ENCODE peak calls at places on chromosomes 1 and 21, in nine cellular contexts. One of them, this sample, is unnamed.
A peak's percentile ranks its signal among the peaks of the same experiment; 100 is the strongest.

GRCh38 chr1:47477595-47478080 is 39.8 kb downstream of the FOXD2 start:
- DNase-seq in stimulated activated CD4-positive, alpha-beta T cell treated with anti-CD3 and anti-CD28 coated beads, Interleukin-12 subunit alpha, Interleukin-12 subunit beta, amount 100 ng/mL, for 48 hours: no peak
- DNase-seq in left ventricle myocardium inferior: no peak
- DNase-seq in RWPE1: peak; percentile 40
- DNase-seq in stimulated activated CD8-positive, alpha-beta memory T cell treated with anti-CD3 and anti-CD28 coated beads, Interleukin-7, amount 100 ng/mL, for 1 hour: no peak
- DNase-seq in NCI-H2081 treated with DMSO at 0.1 percent for 48 hours: no peak
- DNase-seq in NCI-H1930: no peak
- DNase-seq in activated T-helper 1 cell treated with anti-CD3 and anti-CD28 coated beads, Interleukin-2, amount 50 U/mL, for 16 hours: no peak
- DNase-seq in NCI-H1105 treated with DMSO at 0.1 percent for 48 hours: no peak
- DNase-seq in this sample: no peak

GRCh38 chr1:157095091-157095490 is 4.5 kb downstream of the ETV3L start:
- DNase-seq in left ventricle myocardium inferior: no peak
- DNase-seq in RWPE1: no peak
- DNase-seq in stimulated activated CD8-positive, alpha-beta memory T cell treated with anti-CD3 and anti-CD28 coated beads, Interleukin-7, amount 100 ng/mL, for 1 hour: no peak
- DNase-seq in activated T-helper 1 cell treated with anti-CD3 and anti-CD28 coated beads, Interleukin-2, amount 50 U/mL, for 16 hours: no peak
- DNase-seq in stimulated activated CD4-positive, alpha-beta T cell treated with anti-CD3 and anti-CD28 coated beads, Interleukin-12 subunit alpha, Interleukin-12 subunit beta, amount 100 ng/mL, for 48 hours: no peak
- DNase-seq in NCI-H1930: no peak
- DNase-seq in NCI-H2081 treated with DMSO at 0.1 percent for 48 hours: no peak
- DNase-seq in NCI-H1105 treated with DMSO at 0.1 percent for 48 hours: no peak
- DNase-seq in this sample: no peak

GRCh38 chr1:94612555-94613204 is 71.1 kb upstream of the F3 start:
- DNase-seq in left ventricle myocardium inferior: no peak
- DNase-seq in RWPE1: no peak
- DNase-seq in NCI-H2081 treated with DMSO at 0.1 percent for 48 hours: no peak
- DNase-seq in stimulated activated CD8-positive, alpha-beta memory T cell treated with anti-CD3 and anti-CD28 coated beads, Interleukin-7, amount 100 ng/mL, for 1 hour: no peak
- DNase-seq in stimulated activated CD4-positive, alpha-beta T cell treated with anti-CD3 and anti-CD28 coated beads, Interleukin-12 subunit alpha, Interleukin-12 subunit beta, amount 100 ng/mL, for 48 hours: no peak
- DNase-seq in NCI-H1930: no peak
- DNase-seq in NCI-H1105 treated with DMSO at 0.1 percent for 48 hours: no peak
- DNase-seq in activated T-helper 1 cell treated with anti-CD3 and anti-CD28 coated beads, Interleukin-2, amount 50 U/mL, for 16 hours: no peak
- DNase-seq in this sample: no peak

GRCh38 chr1:81733465-81733864 is 67.3 kb upstream of the ADGRL2 start:
- DNase-seq in stimulated activated CD4-positive, alpha-beta T cell treated with anti-CD3 and anti-CD28 coated beads, Interleukin-12 subunit alpha, Interleukin-12 subunit beta, amount 100 ng/mL, for 48 hours: no peak
- DNase-seq in activated T-helper 1 cell treated with anti-CD3 and anti-CD28 coated beads, Interleukin-2, amount 50 U/mL, for 16 hours: no peak
- DNase-seq in NCI-H1105 treated with DMSO at 0.1 percent for 48 hours: no peak
- DNase-seq in stimulated activated CD8-positive, alpha-beta memory T cell treated with anti-CD3 and anti-CD28 coated beads, Interleukin-7, amount 100 ng/mL, for 1 hour: no peak
- DNase-seq in RWPE1: no peak
- DNase-seq in NCI-H1930: no peak
- DNase-seq in NCI-H2081 treated with DMSO at 0.1 percent for 48 hours: no peak
- DNase-seq in left ventricle myocardium inferior: no peak
- DNase-seq in this sample: no peak

GRCh38 chr1:229237320-229237719 is 33.6 kb upstream of the RAB4A start:
- DNase-seq in NCI-H1930: no peak
- DNase-seq in RWPE1: no peak
- DNase-seq in activated T-helper 1 cell treated with anti-CD3 and anti-CD28 coated beads, Interleukin-2, amount 50 U/mL, for 16 hours: no peak
- DNase-seq in NCI-H2081 treated with DMSO at 0.1 percent for 48 hours: no peak
- DNase-seq in left ventricle myocardium inferior: no peak
- DNase-seq in stimulated activated CD8-positive, alpha-beta memory T cell treated with anti-CD3 and anti-CD28 coated beads, Interleukin-7, amount 100 ng/mL, for 1 hour: no peak
- DNase-seq in stimulated activated CD4-positive, alpha-beta T cell treated with anti-CD3 and anti-CD28 coated beads, Interleukin-12 subunit alpha, Interleukin-12 subunit beta, amount 100 ng/mL, for 48 hours: no peak
- DNase-seq in NCI-H1105 treated with DMSO at 0.1 percent for 48 hours: peak; percentile 1
- DNase-seq in this sample: no peak

GRCh38 chr21:31110430-31110829 is 72.2 kb upstream of the KRTAP19-8 start:
- DNase-seq in left ventricle myocardium inferior: no peak
- DNase-seq in activated T-helper 1 cell treated with anti-CD3 and anti-CD28 coated beads, Interleukin-2, amount 50 U/mL, for 16 hours: no peak
- DNase-seq in stimulated activated CD4-positive, alpha-beta T cell treated with anti-CD3 and anti-CD28 coated beads, Interleukin-12 subunit alpha, Interleukin-12 subunit beta, amount 100 ng/mL, for 48 hours: no peak
- DNase-seq in RWPE1: no peak
- DNase-seq in NCI-H1105 treated with DMSO at 0.1 percent for 48 hours: no peak
- DNase-seq in stimulated activated CD8-positive, alpha-beta memory T cell treated with anti-CD3 and anti-CD28 coated beads, Interleukin-7, amount 100 ng/mL, for 1 hour: no peak
- DNase-seq in NCI-H1930: no peak
- DNase-seq in NCI-H2081 treated with DMSO at 0.1 percent for 48 hours: no peak
- DNase-seq in this sample: no peak

GRCh38 chr1:53485478-53486394 is 26.5 kb downstream of the DMRTB1 start:
- DNase-seq in NCI-H2081 treated with DMSO at 0.1 percent for 48 hours: no peak
- DNase-seq in NCI-H1105 treated with DMSO at 0.1 percent for 48 hours: peak; percentile 76
- DNase-seq in stimulated activated CD8-positive, alpha-beta memory T cell treated with anti-CD3 and anti-CD28 coated beads, Interleukin-7, amount 100 ng/mL, for 1 hour: peak; percentile 28
- DNase-seq in NCI-H1930: peak; percentile 67
- DNase-seq in activated T-helper 1 cell treated with anti-CD3 and anti-CD28 coated beads, Interleukin-2, amount 50 U/mL, for 16 hours: peak; percentile 26
- DNase-seq in left ventricle myocardium inferior: peak; percentile 77
- DNase-seq in RWPE1: peak; percentile 78
- DNase-seq in stimulated activated CD4-positive, alpha-beta T cell treated with anti-CD3 and anti-CD28 coated beads, Interleukin-12 subunit alpha, Interleukin-12 subunit beta, amount 100 ng/mL, for 48 hours: peak; percentile 55
- DNase-seq in this sample: peak; percentile 80

GRCh38 chr1:12448746-12449177 is 169.2 kb downstream of the DHRS3 start:
- DNase-seq in NCI-H1105 treated with DMSO at 0.1 percent for 48 hours: no peak
- DNase-seq in stimulated activated CD4-positive, alpha-beta T cell treated with anti-CD3 and anti-CD28 coated beads, Interleukin-12 subunit alpha, Interleukin-12 subunit beta, amount 100 ng/mL, for 48 hours: no peak
- DNase-seq in NCI-H2081 treated with DMSO at 0.1 percent for 48 hours: no peak
- DNase-seq in stimulated activated CD8-positive, alpha-beta memory T cell treated with anti-CD3 and anti-CD28 coated beads, Interleukin-7, amount 100 ng/mL, for 1 hour: no peak
- DNase-seq in activated T-helper 1 cell treated with anti-CD3 and anti-CD28 coated beads, Interleukin-2, amount 50 U/mL, for 16 hours: no peak
- DNase-seq in NCI-H1930: no peak
- DNase-seq in left ventricle myocardium inferior: no peak
- DNase-seq in RWPE1: no peak
- DNase-seq in this sample: peak; percentile 60

GRCh38 chr1:82589588-82589987 is 788.9 kb downstream of the ADGRL2 start:
- DNase-seq in activated T-helper 1 cell treated with anti-CD3 and anti-CD28 coated beads, Interleukin-2, amount 50 U/mL, for 16 hours: no peak
- DNase-seq in NCI-H2081 treated with DMSO at 0.1 percent for 48 hours: no peak
- DNase-seq in stimulated activated CD4-positive, alpha-beta T cell treated with anti-CD3 and anti-CD28 coated beads, Interleukin-12 subunit alpha, Interleukin-12 subunit beta, amount 100 ng/mL, for 48 hours: no peak
- DNase-seq in RWPE1: no peak
- DNase-seq in left ventricle myocardium inferior: no peak
- DNase-seq in NCI-H1105 treated with DMSO at 0.1 percent for 48 hours: no peak
- DNase-seq in NCI-H1930: no peak
- DNase-seq in stimulated activated CD8-positive, alpha-beta memory T cell treated with anti-CD3 and anti-CD28 coated beads, Interleukin-7, amount 100 ng/mL, for 1 hour: no peak
- DNase-seq in this sample: no peak

GRCh38 chr1:174998569-174999215 is 1.1 kb upstream of the CACYBP start:
- DNase-seq in left ventricle myocardium inferior: no peak
- DNase-seq in NCI-H1105 treated with DMSO at 0.1 percent for 48 hours: peak; percentile 88
- DNase-seq in RWPE1: peak; percentile 70
- DNase-seq in NCI-H1930: peak; percentile 70
- DNase-seq in stimulated activated CD4-positive, alpha-beta T cell treated with anti-CD3 and anti-CD28 coated beads, Interleukin-12 subunit alpha, Interleukin-12 subunit beta, amount 100 ng/mL, for 48 hours: no peak
- DNase-seq in stimulated activated CD8-positive, alpha-beta memory T cell treated with anti-CD3 and anti-CD28 coated beads, Interleukin-7, amount 100 ng/mL, for 1 hour: no peak
- DNase-seq in activated T-helper 1 cell treated with anti-CD3 and anti-CD28 coated beads, Interleukin-2, amount 50 U/mL, for 16 hours: peak; percentile 8
- DNase-seq in NCI-H2081 treated with DMSO at 0.1 percent for 48 hours: peak; percentile 66
- DNase-seq in this sample: no peak

GRCh38 chr1:206002833-206003532 is at the start of gene RAB7B:
- DNase-seq in RWPE1: peak; percentile 94
- DNase-seq in stimulated activated CD8-positive, alpha-beta memory T cell treated with anti-CD3 and anti-CD28 coated beads, Interleukin-7, amount 100 ng/mL, for 1 hour: no peak
- DNase-seq in left ventricle myocardium inferior: peak; percentile 64
- DNase-seq in stimulated activated CD4-positive, alpha-beta T cell treated with anti-CD3 and anti-CD28 coated beads, Interleukin-12 subunit alpha, Interleukin-12 subunit beta, amount 100 ng/mL, for 48 hours: no peak
- DNase-seq in NCI-H1930: no peak
- DNase-seq in NCI-H2081 treated with DMSO at 0.1 percent for 48 hours: no peak
- DNase-seq in activated T-helper 1 cell treated with anti-CD3 and anti-CD28 coated beads, Interleukin-2, amount 50 U/mL, for 16 hours: no peak
- DNase-seq in NCI-H1105 treated with DMSO at 0.1 percent for 48 hours: no peak
- DNase-seq in this sample: peak; percentile 87

GRCh38 chr1:190043655-190044054 is 434.0 kb downstream of the BRINP3 start:
- DNase-seq in NCI-H1105 treated with DMSO at 0.1 percent for 48 hours: no peak
- DNase-seq in NCI-H1930: no peak
- DNase-seq in RWPE1: no peak
- DNase-seq in stimulated activated CD8-positive, alpha-beta memory T cell treated with anti-CD3 and anti-CD28 coated beads, Interleukin-7, amount 100 ng/mL, for 1 hour: no peak
- DNase-seq in stimulated activated CD4-positive, alpha-beta T cell treated with anti-CD3 and anti-CD28 coated beads, Interleukin-12 subunit alpha, Interleukin-12 subunit beta, amount 100 ng/mL, for 48 hours: no peak
- DNase-seq in left ventricle myocardium inferior: no peak
- DNase-seq in NCI-H2081 treated with DMSO at 0.1 percent for 48 hours: no peak
- DNase-seq in activated T-helper 1 cell treated with anti-CD3 and anti-CD28 coated beads, Interleukin-2, amount 50 U/mL, for 16 hours: no peak
- DNase-seq in this sample: no peak

GRCh38 chr1:113860891-113861290 is 10.6 kb downstream of the PTPN22 start:
- DNase-seq in left ventricle myocardium inferior: no peak
- DNase-seq in NCI-H1105 treated with DMSO at 0.1 percent for 48 hours: no peak
- DNase-seq in NCI-H1930: no peak
- DNase-seq in stimulated activated CD8-positive, alpha-beta memory T cell treated with anti-CD3 and anti-CD28 coated beads, Interleukin-7, amount 100 ng/mL, for 1 hour: no peak
- DNase-seq in stimulated activated CD4-positive, alpha-beta T cell treated with anti-CD3 and anti-CD28 coated beads, Interleukin-12 subunit alpha, Interleukin-12 subunit beta, amount 100 ng/mL, for 48 hours: no peak
- DNase-seq in activated T-helper 1 cell treated with anti-CD3 and anti-CD28 coated beads, Interleukin-2, amount 50 U/mL, for 16 hours: no peak
- DNase-seq in RWPE1: peak; percentile 17
- DNase-seq in NCI-H2081 treated with DMSO at 0.1 percent for 48 hours: no peak
- DNase-seq in this sample: no peak

GRCh38 chr1:97603776-97604175 is 317.1 kb downstream of the DPYD start:
- DNase-seq in NCI-H1930: no peak
- DNase-seq in stimulated activated CD4-positive, alpha-beta T cell treated with anti-CD3 and anti-CD28 coated beads, Interleukin-12 subunit alpha, Interleukin-12 subunit beta, amount 100 ng/mL, for 48 hours: no peak
- DNase-seq in NCI-H2081 treated with DMSO at 0.1 percent for 48 hours: no peak
- DNase-seq in stimulated activated CD8-positive, alpha-beta memory T cell treated with anti-CD3 and anti-CD28 coated beads, Interleukin-7, amount 100 ng/mL, for 1 hour: no peak
- DNase-seq in left ventricle myocardium inferior: no peak
- DNase-seq in RWPE1: no peak
- DNase-seq in NCI-H1105 treated with DMSO at 0.1 percent for 48 hours: peak; percentile 37
- DNase-seq in activated T-helper 1 cell treated with anti-CD3 and anti-CD28 coated beads, Interleukin-2, amount 50 U/mL, for 16 hours: no peak
- DNase-seq in this sample: no peak

GRCh38 chr1:154969741-154970452 is 650 bp downstream of the SHC1 start:
- DNase-seq in stimulated activated CD8-positive, alpha-beta memory T cell treated with anti-CD3 and anti-CD28 coated beads, Interleukin-7, amount 100 ng/mL, for 1 hour: no peak
- DNase-seq in left ventricle myocardium inferior: peak; percentile 32
- DNase-seq in NCI-H2081 treated with DMSO at 0.1 percent for 48 hours: no peak
- DNase-seq in RWPE1: no peak
- DNase-seq in stimulated activated CD4-positive, alpha-beta T cell treated with anti-CD3 and anti-CD28 coated beads, Interleukin-12 subunit alpha, Interleukin-12 subunit beta, amount 100 ng/mL, for 48 hours: no peak
- DNase-seq in activated T-helper 1 cell treated with anti-CD3 and anti-CD28 coated beads, Interleukin-2, amount 50 U/mL, for 16 hours: no peak
- DNase-seq in NCI-H1930: no peak
- DNase-seq in NCI-H1105 treated with DMSO at 0.1 percent for 48 hours: no peak
- DNase-seq in this sample: peak; percentile 84

GRCh38 chr1:917466-918091 is 6.1 kb upstream of the SAMD11 start:
- DNase-seq in NCI-H1105 treated with DMSO at 0.1 percent for 48 hours: no peak
- DNase-seq in RWPE1: no peak
- DNase-seq in stimulated activated CD8-positive, alpha-beta memory T cell treated with anti-CD3 and anti-CD28 coated beads, Interleukin-7, amount 100 ng/mL, for 1 hour: no peak
- DNase-seq in NCI-H2081 treated with DMSO at 0.1 percent for 48 hours: no peak
- DNase-seq in NCI-H1930: no peak
- DNase-seq in left ventricle myocardium inferior: no peak
- DNase-seq in stimulated activated CD4-positive, alpha-beta T cell treated with anti-CD3 and anti-CD28 coated beads, Interleukin-12 subunit alpha, Interleukin-12 subunit beta, amount 100 ng/mL, for 48 hours: no peak
- DNase-seq in activated T-helper 1 cell treated with anti-CD3 and anti-CD28 coated beads, Interleukin-2, amount 50 U/mL, for 16 hours: no peak
- DNase-seq in this sample: peak; percentile 46

GRCh38 chr1:54277451-54278355 is 77.7 kb downstream of the MRPL37 start:
- DNase-seq in left ventricle myocardium inferior: no peak
- DNase-seq in NCI-H2081 treated with DMSO at 0.1 percent for 48 hours: no peak
- DNase-seq in stimulated activated CD8-positive, alpha-beta memory T cell treated with anti-CD3 and anti-CD28 coated beads, Interleukin-7, amount 100 ng/mL, for 1 hour: no peak
- DNase-seq in NCI-H1105 treated with DMSO at 0.1 percent for 48 hours: no peak
- DNase-seq in activated T-helper 1 cell treated with anti-CD3 and anti-CD28 coated beads, Interleukin-2, amount 50 U/mL, for 16 hours: no peak
- DNase-seq in RWPE1: no peak
- DNase-seq in NCI-H1930: no peak
- DNase-seq in stimulated activated CD4-positive, alpha-beta T cell treated with anti-CD3 and anti-CD28 coated beads, Interleukin-12 subunit alpha, Interleukin-12 subunit beta, amount 100 ng/mL, for 48 hours: no peak
- DNase-seq in this sample: no peak

GRCh38 chr1:61081135-61081636 is 1.2 kb upstream of the NFIA start:
- DNase-seq in activated T-helper 1 cell treated with anti-CD3 and anti-CD28 coated beads, Interleukin-2, amount 50 U/mL, for 16 hours: no peak
- DNase-seq in stimulated activated CD8-positive, alpha-beta memory T cell treated with anti-CD3 and anti-CD28 coated beads, Interleukin-7, amount 100 ng/mL, for 1 hour: no peak
- DNase-seq in stimulated activated CD4-positive, alpha-beta T cell treated with anti-CD3 and anti-CD28 coated beads, Interleukin-12 subunit alpha, Interleukin-12 subunit beta, amount 100 ng/mL, for 48 hours: no peak
- DNase-seq in left ventricle myocardium inferior: no peak
- DNase-seq in RWPE1: no peak
- DNase-seq in NCI-H2081 treated with DMSO at 0.1 percent for 48 hours: no peak
- DNase-seq in NCI-H1930: no peak
- DNase-seq in NCI-H1105 treated with DMSO at 0.1 percent for 48 hours: peak; percentile 81
- DNase-seq in this sample: no peak

GRCh38 chr1:81679972-81680371 is 120.8 kb upstream of the ADGRL2 start:
- DNase-seq in activated T-helper 1 cell treated with anti-CD3 and anti-CD28 coated beads, Interleukin-2, amount 50 U/mL, for 16 hours: no peak
- DNase-seq in NCI-H1930: no peak
- DNase-seq in left ventricle myocardium inferior: no peak
- DNase-seq in stimulated activated CD8-positive, alpha-beta memory T cell treated with anti-CD3 and anti-CD28 coated beads, Interleukin-7, amount 100 ng/mL, for 1 hour: no peak
- DNase-seq in RWPE1: no peak
- DNase-seq in stimulated activated CD4-positive, alpha-beta T cell treated with anti-CD3 and anti-CD28 coated beads, Interleukin-12 subunit alpha, Interleukin-12 subunit beta, amount 100 ng/mL, for 48 hours: no peak
- DNase-seq in NCI-H2081 treated with DMSO at 0.1 percent for 48 hours: no peak
- DNase-seq in NCI-H1105 treated with DMSO at 0.1 percent for 48 hours: no peak
- DNase-seq in this sample: no peak

GRCh38 chr1:48977273-48977672 is 200.6 kb upstream of the BEND5 start:
- DNase-seq in stimulated activated CD4-positive, alpha-beta T cell treated with anti-CD3 and anti-CD28 coated beads, Interleukin-12 subunit alpha, Interleukin-12 subunit beta, amount 100 ng/mL, for 48 hours: no peak
- DNase-seq in RWPE1: no peak
- DNase-seq in NCI-H1930: no peak
- DNase-seq in activated T-helper 1 cell treated with anti-CD3 and anti-CD28 coated beads, Interleukin-2, amount 50 U/mL, for 16 hours: no peak
- DNase-seq in stimulated activated CD8-positive, alpha-beta memory T cell treated with anti-CD3 and anti-CD28 coated beads, Interleukin-7, amount 100 ng/mL, for 1 hour: no peak
- DNase-seq in NCI-H2081 treated with DMSO at 0.1 percent for 48 hours: no peak
- DNase-seq in left ventricle myocardium inferior: no peak
- DNase-seq in NCI-H1105 treated with DMSO at 0.1 percent for 48 hours: no peak
- DNase-seq in this sample: no peak

GRCh38 chr1:205711105-205712048 is 31.1 kb upstream of the SLC45A3 start:
- DNase-seq in NCI-H1930: peak; percentile 50
- DNase-seq in stimulated activated CD8-positive, alpha-beta memory T cell treated with anti-CD3 and anti-CD28 coated beads, Interleukin-7, amount 100 ng/mL, for 1 hour: peak; percentile 24
- DNase-seq in left ventricle myocardium inferior: no peak
- DNase-seq in activated T-helper 1 cell treated with anti-CD3 and anti-CD28 coated beads, Interleukin-2, amount 50 U/mL, for 16 hours: peak; percentile 28
- DNase-seq in NCI-H2081 treated with DMSO at 0.1 percent for 48 hours: peak; percentile 36
- DNase-seq in stimulated activated CD4-positive, alpha-beta T cell treated with anti-CD3 and anti-CD28 coated beads, Interleukin-12 subunit alpha, Interleukin-12 subunit beta, amount 100 ng/mL, for 48 hours: peak; percentile 13
- DNase-seq in RWPE1: peak; percentile 74
- DNase-seq in NCI-H1105 treated with DMSO at 0.1 percent for 48 hours: peak; percentile 70
- DNase-seq in this sample: no peak

GRCh38 chr1:226419284-226419683 is 11.4 kb upstream of the PARP1 start:
- DNase-seq in activated T-helper 1 cell treated with anti-CD3 and anti-CD28 coated beads, Interleukin-2, amount 50 U/mL, for 16 hours: no peak
- DNase-seq in left ventricle myocardium inferior: no peak
- DNase-seq in stimulated activated CD8-positive, alpha-beta memory T cell treated with anti-CD3 and anti-CD28 coated beads, Interleukin-7, amount 100 ng/mL, for 1 hour: no peak
- DNase-seq in RWPE1: no peak
- DNase-seq in NCI-H2081 treated with DMSO at 0.1 percent for 48 hours: no peak
- DNase-seq in stimulated activated CD4-positive, alpha-beta T cell treated with anti-CD3 and anti-CD28 coated beads, Interleukin-12 subunit alpha, Interleukin-12 subunit beta, amount 100 ng/mL, for 48 hours: no peak
- DNase-seq in NCI-H1930: no peak
- DNase-seq in NCI-H1105 treated with DMSO at 0.1 percent for 48 hours: no peak
- DNase-seq in this sample: no peak

GRCh38 chr1:225430301-225430700 is 2.5 kb upstream of the LBR start:
- DNase-seq in NCI-H2081 treated with DMSO at 0.1 percent for 48 hours: no peak
- DNase-seq in activated T-helper 1 cell treated with anti-CD3 and anti-CD28 coated beads, Interleukin-2, amount 50 U/mL, for 16 hours: no peak
- DNase-seq in RWPE1: no peak
- DNase-seq in left ventricle myocardium inferior: no peak
- DNase-seq in NCI-H1930: no peak
- DNase-seq in stimulated activated CD4-positive, alpha-beta T cell treated with anti-CD3 and anti-CD28 coated beads, Interleukin-12 subunit alpha, Interleukin-12 subunit beta, amount 100 ng/mL, for 48 hours: no peak
- DNase-seq in stimulated activated CD8-positive, alpha-beta memory T cell treated with anti-CD3 and anti-CD28 coated beads, Interleukin-7, amount 100 ng/mL, for 1 hour: no peak
- DNase-seq in NCI-H1105 treated with DMSO at 0.1 percent for 48 hours: no peak
- DNase-seq in this sample: no peak

GRCh38 chr1:166944186-166944967 is 31.0 kb downstream of the ILDR2 start:
- DNase-seq in stimulated activated CD4-positive, alpha-beta T cell treated with anti-CD3 and anti-CD28 coated beads, Interleukin-12 subunit alpha, Interleukin-12 subunit beta, amount 100 ng/mL, for 48 hours: no peak
- DNase-seq in RWPE1: no peak
- DNase-seq in NCI-H2081 treated with DMSO at 0.1 percent for 48 hours: no peak
- DNase-seq in stimulated activated CD8-positive, alpha-beta memory T cell treated with anti-CD3 and anti-CD28 coated beads, Interleukin-7, amount 100 ng/mL, for 1 hour: no peak
- DNase-seq in activated T-helper 1 cell treated with anti-CD3 and anti-CD28 coated beads, Interleukin-2, amount 50 U/mL, for 16 hours: no peak
- DNase-seq in NCI-H1930: no peak
- DNase-seq in left ventricle myocardium inferior: no peak
- DNase-seq in NCI-H1105 treated with DMSO at 0.1 percent for 48 hours: no peak
- DNase-seq in this sample: no peak

GRCh38 chr1:207869859-207870258 is 41.1 kb downstream of the CD34 start:
- DNase-seq in NCI-H2081 treated with DMSO at 0.1 percent for 48 hours: no peak
- DNase-seq in NCI-H1105 treated with DMSO at 0.1 percent for 48 hours: no peak
- DNase-seq in RWPE1: no peak
- DNase-seq in activated T-helper 1 cell treated with anti-CD3 and anti-CD28 coated beads, Interleukin-2, amount 50 U/mL, for 16 hours: no peak
- DNase-seq in left ventricle myocardium inferior: no peak
- DNase-seq in stimulated activated CD8-positive, alpha-beta memory T cell treated with anti-CD3 and anti-CD28 coated beads, Interleukin-7, amount 100 ng/mL, for 1 hour: no peak
- DNase-seq in stimulated activated CD4-positive, alpha-beta T cell treated with anti-CD3 and anti-CD28 coated beads, Interleukin-12 subunit alpha, Interleukin-12 subunit beta, amount 100 ng/mL, for 48 hours: no peak
- DNase-seq in NCI-H1930: no peak
- DNase-seq in this sample: no peak

GRCh38 chr1:67760030-67760821 is 73.0 kb downstream of the GNG12 start:
- DNase-seq in NCI-H1930: peak; percentile 51
- DNase-seq in NCI-H1105 treated with DMSO at 0.1 percent for 48 hours: peak; percentile 64
- DNase-seq in stimulated activated CD4-positive, alpha-beta T cell treated with anti-CD3 and anti-CD28 coated beads, Interleukin-12 subunit alpha, Interleukin-12 subunit beta, amount 100 ng/mL, for 48 hours: peak; percentile 29
- DNase-seq in left ventricle myocardium inferior: peak; percentile 31
- DNase-seq in NCI-H2081 treated with DMSO at 0.1 percent for 48 hours: no peak
- DNase-seq in activated T-helper 1 cell treated with anti-CD3 and anti-CD28 coated beads, Interleukin-2, amount 50 U/mL, for 16 hours: peak; percentile 29
- DNase-seq in RWPE1: peak; percentile 79
- DNase-seq in stimulated activated CD8-positive, alpha-beta memory T cell treated with anti-CD3 and anti-CD28 coated beads, Interleukin-7, amount 100 ng/mL, for 1 hour: no peak
- DNase-seq in this sample: no peak

GRCh38 chr1:6523566-6523965 is 30.7 kb downstream of the NOL9 start:
- DNase-seq in left ventricle myocardium inferior: no peak
- DNase-seq in activated T-helper 1 cell treated with anti-CD3 and anti-CD28 coated beads, Interleukin-2, amount 50 U/mL, for 16 hours: no peak
- DNase-seq in stimulated activated CD4-positive, alpha-beta T cell treated with anti-CD3 and anti-CD28 coated beads, Interleukin-12 subunit alpha, Interleukin-12 subunit beta, amount 100 ng/mL, for 48 hours: no peak
- DNase-seq in NCI-H1105 treated with DMSO at 0.1 percent for 48 hours: no peak
- DNase-seq in NCI-H2081 treated with DMSO at 0.1 percent for 48 hours: no peak
- DNase-seq in RWPE1: peak; percentile 65
- DNase-seq in NCI-H1930: peak; percentile 6
- DNase-seq in stimulated activated CD8-positive, alpha-beta memory T cell treated with anti-CD3 and anti-CD28 coated beads, Interleukin-7, amount 100 ng/mL, for 1 hour: no peak
- DNase-seq in this sample: peak; percentile 37

GRCh38 chr1:217660353-217661062 is 29.4 kb downstream of the SPATA17 start:
- DNase-seq in NCI-H1105 treated with DMSO at 0.1 percent for 48 hours: no peak
- DNase-seq in activated T-helper 1 cell treated with anti-CD3 and anti-CD28 coated beads, Interleukin-2, amount 50 U/mL, for 16 hours: no peak
- DNase-seq in stimulated activated CD8-positive, alpha-beta memory T cell treated with anti-CD3 and anti-CD28 coated beads, Interleukin-7, amount 100 ng/mL, for 1 hour: no peak
- DNase-seq in NCI-H2081 treated with DMSO at 0.1 percent for 48 hours: peak; percentile 22
- DNase-seq in stimulated activated CD4-positive, alpha-beta T cell treated with anti-CD3 and anti-CD28 coated beads, Interleukin-12 subunit alpha, Interleukin-12 subunit beta, amount 100 ng/mL, for 48 hours: no peak
- DNase-seq in NCI-H1930: no peak
- DNase-seq in left ventricle myocardium inferior: no peak
- DNase-seq in RWPE1: peak; percentile 92
- DNase-seq in this sample: no peak

GRCh38 chr1:109910963-109911798 is 532 bp downstream of the CSF1 start:
- DNase-seq in NCI-H1930: no peak
- DNase-seq in left ventricle myocardium inferior: no peak
- DNase-seq in NCI-H2081 treated with DMSO at 0.1 percent for 48 hours: no peak
- DNase-seq in NCI-H1105 treated with DMSO at 0.1 percent for 48 hours: peak; percentile 25
- DNase-seq in stimulated activated CD8-positive, alpha-beta memory T cell treated with anti-CD3 and anti-CD28 coated beads, Interleukin-7, amount 100 ng/mL, for 1 hour: no peak
- DNase-seq in RWPE1: no peak
- DNase-seq in activated T-helper 1 cell treated with anti-CD3 and anti-CD28 coated beads, Interleukin-2, amount 50 U/mL, for 16 hours: no peak
- DNase-seq in stimulated activated CD4-positive, alpha-beta T cell treated with anti-CD3 and anti-CD28 coated beads, Interleukin-12 subunit alpha, Interleukin-12 subunit beta, amount 100 ng/mL, for 48 hours: no peak
- DNase-seq in this sample: no peak

GRCh38 chr1:100130552-100131077 is 2.1 kb downstream of the SASS6 start:
- DNase-seq in NCI-H1930: no peak
- DNase-seq in activated T-helper 1 cell treated with anti-CD3 and anti-CD28 coated beads, Interleukin-2, amount 50 U/mL, for 16 hours: no peak
- DNase-seq in stimulated activated CD8-positive, alpha-beta memory T cell treated with anti-CD3 and anti-CD28 coated beads, Interleukin-7, amount 100 ng/mL, for 1 hour: no peak
- DNase-seq in RWPE1: no peak
- DNase-seq in stimulated activated CD4-positive, alpha-beta T cell treated with anti-CD3 and anti-CD28 coated beads, Interleukin-12 subunit alpha, Interleukin-12 subunit beta, amount 100 ng/mL, for 48 hours: no peak
- DNase-seq in left ventricle myocardium inferior: no peak
- DNase-seq in NCI-H1105 treated with DMSO at 0.1 percent for 48 hours: no peak
- DNase-seq in NCI-H2081 treated with DMSO at 0.1 percent for 48 hours: no peak
- DNase-seq in this sample: no peak

GRCh38 chr1:117712598-117712997 is 106.8 kb downstream of the TENT5C start:
- DNase-seq in NCI-H1105 treated with DMSO at 0.1 percent for 48 hours: no peak
- DNase-seq in stimulated activated CD8-positive, alpha-beta memory T cell treated with anti-CD3 and anti-CD28 coated beads, Interleukin-7, amount 100 ng/mL, for 1 hour: no peak
- DNase-seq in activated T-helper 1 cell treated with anti-CD3 and anti-CD28 coated beads, Interleukin-2, amount 50 U/mL, for 16 hours: no peak
- DNase-seq in left ventricle myocardium inferior: no peak
- DNase-seq in stimulated activated CD4-positive, alpha-beta T cell treated with anti-CD3 and anti-CD28 coated beads, Interleukin-12 subunit alpha, Interleukin-12 subunit beta, amount 100 ng/mL, for 48 hours: no peak
- DNase-seq in NCI-H2081 treated with DMSO at 0.1 percent for 48 hours: no peak
- DNase-seq in RWPE1: no peak
- DNase-seq in NCI-H1930: no peak
- DNase-seq in this sample: no peak

This sample was measured in aorta.